ENCODE peak calls at places on chromosomes 11 and 22, in five cellular contexts. U is IMR-90, F is dorsolateral prefrontal cortex, C is A549, E is natural killer cell. W is an unnamed sample.

GRCh38 chr11:118911880-118912741 is 13.6 kb downstream of the BCL9L start:
- DNase-seq in E (peak; percentile 66), F (no peak), C (peak; percentile 94), U (peak; percentile 93), W (peak; percentile 81)

GRCh38 chr22:24706732-24707476 is 67.6 kb downstream of the PIWIL3 start:
- DNase-seq in F (no peak), C (no peak), E (no peak), U (no peak), W (no peak)

GRCh38 chr22:24023204-24023789 is 12.2 kb downstream of the CABIN1 start:
- DNase-seq in E (no peak), U (no peak), F (no peak), C (no peak), W (no peak)

GRCh38 chr11:84437129-84438123 is 1151.3 kb upstream of the CCDC90B start:
- DNase-seq in F (peak; percentile 30), E (no peak), C (peak; percentile 3), U (no peak), W (no peak)

GRCh38 chr11:9613830-9614762 is 40.6 kb downstream of the WEE1 start:
- DNase-seq in E (peak; percentile 87), C (peak; percentile 89), F (peak; percentile 77), U (peak; percentile 75), W (peak; percentile 93)

GRCh38 chr22:43227231-43227630 is 40.3 kb upstream of the TTLL12 start:
- DNase-seq in F (no peak), C (no peak), E (no peak), U (no peak), W (no peak)

GRCh38 chr11:67665537-67666302 is 8.7 kb downstream of the ALDH3B2 start:
- DNase-seq in C (peak; percentile 46), E (no peak), U (no peak), F (no peak), W (peak; percentile 61)

GRCh38 chr11:102347526-102348331 is 715 bp downstream of the BIRC2 start:
- DNase-seq in E (no peak), U (peak; percentile 29), C (peak; percentile 13), F (no peak), W (no peak)

GRCh38 chr22:20566420-20567260 is 59.2 kb downstream of the MED15 start:
- DNase-seq in F (no peak), C (peak; percentile 41), U (peak; percentile 82), E (peak; percentile 49), W (no peak)

GRCh38 chr22:21766933-21767462 is 31.4 kb upstream of the YPEL1 start:
- DNase-seq in F (no peak), C (no peak), U (no peak), E (peak; percentile 77), W (no peak)

GRCh38 chr11:64892411-64892831 is 14.0 kb upstream of the EHD1 start:
- DNase-seq in C (no peak), U (no peak), E (no peak), F (no peak), W (no peak)

GRCh38 chr22:27135582-27135981 is 478.2 kb downstream of the MIAT start:
- DNase-seq in U (peak; percentile 73), E (no peak), C (peak; percentile 78), F (no peak), W (no peak)

GRCh38 chr11:105647780-105648179 is 37.9 kb downstream of the GRIA4 start:
- DNase-seq in C (no peak), F (no peak), E (no peak), U (no peak), W (no peak)

GRCh38 chr11:61516675-61517516 is 8.3 kb downstream of the LRRC10B start:
- DNase-seq in C (peak; percentile 28), F (peak; percentile 49), E (peak; percentile 57), U (no peak), W (no peak)

GRCh38 chr11:126163779-126164178 is 47.7 kb downstream of the RPUSD4 start:
- DNase-seq in E (no peak), C (no peak), U (no peak), F (no peak), W (no peak)

GRCh38 chr11:19164230-19164855 is 37.4 kb downstream of the CSRP3 start:
- DNase-seq in C (no peak), F (no peak), E (no peak), U (no peak), W (no peak)

GRCh38 chr11:36469063-36469462 is 41.0 kb downstream of the TRAF6 start:
- DNase-seq in F (no peak), E (no peak), C (peak; percentile 16), U (no peak), W (peak; percentile 58)

GRCh38 chr11:117888140-117888561 is 11.7 kb upstream of the FXYD6 start:
- DNase-seq in C (no peak), F (no peak), E (no peak), U (no peak), W (peak; percentile 48)

GRCh38 chr22:38305481-38306448 is 11.5 kb downstream of the CSNK1E start:
- DNase-seq in U (peak; percentile 54), E (no peak), F (no peak), C (no peak), W (no peak)

GRCh38 chr11:37712246-37712645 is 1114.2 kb upstream of the RAG2 start:
- DNase-seq in U (peak; percentile 6), F (no peak), C (no peak), E (no peak), W (no peak)

GRCh38 chr22:40727607-40728325 is 48.5 kb downstream of the MCHR1 start:
- DNase-seq in F (no peak), E (no peak), U (no peak), C (no peak), W (no peak)

GRCh38 chr11:89203814-89204213 is 26.1 kb downstream of the TYR start:
- DNase-seq in C (no peak), U (no peak), F (no peak), E (no peak), W (no peak)

GRCh38 chr11:89201138-89201537 is 23.5 kb downstream of the TYR start:
- DNase-seq in C (no peak), E (no peak), U (no peak), F (no peak), W (no peak)

DNA sequence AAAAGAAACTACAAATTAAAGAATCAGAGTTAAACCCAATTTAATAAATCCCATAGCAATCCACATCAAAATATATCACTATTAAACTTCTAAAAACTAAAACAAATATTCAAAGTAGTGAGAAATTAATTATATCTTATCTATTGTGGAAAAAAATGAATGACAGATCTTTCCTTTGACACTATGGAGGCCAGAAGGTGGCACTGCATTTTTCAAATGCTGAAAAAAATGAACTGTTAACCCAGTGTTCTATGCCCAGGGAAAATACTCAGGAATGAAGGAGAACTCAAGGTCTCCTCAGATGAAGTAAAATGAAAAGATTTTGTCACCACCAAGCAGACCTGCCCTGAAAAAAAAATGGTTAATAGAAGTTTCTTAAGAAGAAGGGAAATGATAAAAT is 27.7 kb downstream of the TYR start:
- DNase-seq in E (no peak), U (no peak), C (no peak), F (no peak), W (no peak)
- TF ChIP-seq CTCF in E (no peak), U (no peak), C (no peak), F (no peak), W (no peak)

GRCh38 chr11:6303657-6304056 is 16.6 kb downstream of the CAVIN3 start:
- DNase-seq in U (no peak), F (no peak), C (no peak), E (no peak), W (no peak)

GRCh38 chr11:6301096-6301495 is 19.2 kb downstream of the CAVIN3 start:
- DNase-seq in F (no peak), C (no peak), U (no peak), E (no peak), W (no peak)

GRCh38 chr11:6298605-6299004 is 21.7 kb downstream of the CAVIN3 start:
- DNase-seq in E (no peak), C (peak; percentile 72), F (no peak), U (no peak), W (no peak)

GRCh38 chr11:6300325-6300724 is 20.0 kb downstream of the CAVIN3 start:
- DNase-seq in C (no peak), U (peak; percentile 16), E (no peak), F (no peak), W (no peak)

DNA sequence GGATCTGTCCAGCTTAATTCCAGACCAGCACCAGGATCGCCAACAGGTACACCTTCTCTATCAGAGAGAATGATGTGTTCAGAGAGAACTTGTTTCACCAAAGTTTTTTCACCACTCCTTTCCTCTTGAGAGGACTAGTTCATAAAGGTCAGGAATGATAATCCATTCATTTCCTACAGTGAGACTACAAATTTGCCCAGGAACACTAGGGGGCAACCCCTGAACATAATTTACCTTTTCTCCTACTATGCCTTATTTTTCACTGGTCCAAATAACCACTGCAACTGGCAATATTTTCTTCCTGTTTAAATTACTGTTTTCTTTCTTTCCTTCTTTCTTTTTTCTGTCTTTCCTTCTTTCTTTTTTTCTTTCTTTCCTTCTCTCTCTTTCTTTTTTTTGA is 22.5 kb downstream of the CAVIN3 start:
- DNase-seq in U (no peak), C (peak; percentile 19), F (no peak), E (no peak), W (no peak)
- TF ChIP-seq CTCF in U (peak; percentile 46), C (peak; percentile 46), F (no peak), E (no peak), W (peak; percentile 47)

DNA sequence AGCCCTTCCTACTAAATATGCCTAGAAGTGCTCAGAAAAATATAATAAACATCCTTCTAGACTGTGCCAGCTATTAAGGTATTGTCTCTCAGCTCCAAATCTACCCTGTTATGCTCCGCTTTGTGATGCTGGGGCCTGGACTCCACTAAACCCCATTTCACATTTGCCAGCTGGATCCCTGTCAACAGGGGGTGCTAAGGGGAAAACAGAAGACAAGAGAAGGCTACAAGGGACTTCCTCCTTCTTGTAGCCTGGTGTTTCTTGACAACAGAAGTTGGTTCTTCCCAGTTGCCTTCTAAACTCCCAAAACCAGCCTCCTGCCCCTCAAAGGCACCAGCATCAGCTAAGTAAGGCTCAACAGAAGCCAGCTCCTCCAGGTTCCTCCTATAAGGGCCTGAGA is 5.2 kb downstream of the NUMA1 start:
- DNase-seq in F (no peak), U (no peak), C (peak; percentile 35), E (no peak), W (no peak)
- TF ChIP-seq CTCF in F (no peak), U (peak; percentile 15), C (no peak), E (no peak), W (no peak)

GRCh38 chr11:122814401-122814800 is 23.9 kb upstream of the CRTAM start:
- DNase-seq in U (no peak), F (no peak), C (peak; percentile 11), E (no peak), W (no peak)
- TF ChIP-seq CTCF in U (no peak), F (no peak), C (peak; percentile 11), E (no peak), W (peak; percentile 30)

DNA sequence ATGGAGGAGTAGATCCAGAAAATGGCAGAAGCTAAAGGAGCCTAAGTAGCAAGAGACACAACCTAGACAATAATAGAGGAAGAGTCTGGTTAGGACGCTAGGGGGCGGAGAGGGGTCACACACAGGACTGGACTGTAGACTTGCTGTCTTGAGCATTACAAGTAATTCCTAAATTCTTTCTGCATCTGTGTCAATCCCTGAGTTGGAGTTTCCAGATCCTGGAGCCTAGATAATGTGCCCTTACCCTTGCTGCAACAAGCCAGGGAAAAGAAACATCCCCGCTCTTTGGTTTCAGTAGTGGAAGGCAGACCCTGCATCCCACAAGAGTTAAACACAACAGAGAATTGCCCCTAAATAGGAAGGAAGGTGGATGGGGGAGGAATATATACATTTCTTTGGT is 14.9 kb upstream of the CCDC73 start:
- DNase-seq in C (peak; percentile 84), E (no peak), F (no peak), U (peak; percentile 72), W (no peak)
- TF ChIP-seq CTCF in C (peak; percentile 83), E (peak; percentile 58), F (peak; percentile 59), U (peak; percentile 73), W (peak; percentile 87)

W was measured in type B pancreatic cell.